ENCODE peak calls at places on chromosomes 7 and 10, in seven cellular contexts. J, B, I, P, R, C and M are unnamed samples.
A peak's percentile ranks its signal among the peaks of the same experiment; 100 is the strongest.

GRCh38 chr10:85778074-85778473 is 588.5 kb downstream of the GRID1 start:
- DNase-seq in J (no peak), B (no peak), I (no peak), P (no peak), R (no peak), C (no peak), M (no peak)

GRCh38 chr10:33334839-33335549 is 527 bp upstream of the NRP1 start:
- DNase-seq in J (peak; percentile 88), B (peak; percentile 93), I (peak; percentile 89), P (peak; percentile 54), R (peak; percentile 24), C (peak; percentile 87), M (peak; percentile 64)

GRCh38 chr10:43573250-43574034 is 974 bp downstream of the ZNF239 start:
- DNase-seq in J (no peak), B (peak; percentile 71), I (no peak), P (no peak), R (no peak), C (peak; percentile 55), M (no peak)

GRCh38 chr10:2014541-2014940 is 277.2 kb upstream of the ADARB2 start:
- DNase-seq in J (no peak), B (no peak), I (no peak), P (no peak), R (no peak), C (no peak), M (no peak)

GRCh38 chr7:55365103-55365679 is at the start of gene LANCL2:
- DNase-seq in J (no peak), B (peak; percentile 60), I (no peak), P (no peak), R (no peak), C (no peak), M (no peak)

GRCh38 chr7:17090751-17091150 is 207.7 kb upstream of the AHR start:
- DNase-seq in J (no peak), B (peak; percentile 92), I (no peak), P (no peak), R (no peak), C (no peak), M (no peak)

GRCh38 chr10:52368725-52369124 is 54.6 kb downstream of the DKK1 start:
- DNase-seq in J (peak; percentile 8), B (no peak), I (no peak), P (peak; percentile 30), R (no peak), C (peak; percentile 23), M (no peak)

GRCh38 chr10:43377393-43377883 is 6.0 kb downstream of the FXYD4 start:
- DNase-seq in J (no peak), B (no peak), I (peak; percentile 66), P (no peak), R (peak; percentile 55), C (peak; percentile 82), M (no peak)

GRCh38 chr7:130006771-130007170 is 44.4 kb downstream of the ZC3HC1 start:
- DNase-seq in J (no peak), B (no peak), I (no peak), P (no peak), R (no peak), C (no peak), M (no peak)

GRCh38 chr7:17583786-17584185 is 285.3 kb downstream of the AHR start:
- DNase-seq in J (no peak), B (no peak), I (no peak), P (no peak), R (no peak), C (no peak), M (no peak)

GRCh38 chr7:227940-228339 is 35.6 kb downstream of the FAM20C start:
- DNase-seq in J (no peak), B (no peak), I (no peak), P (no peak), R (no peak), C (no peak), M (no peak)
- H3K4me2 ChIP-seq in J (no peak overlapping the region), B (no peak overlapping the region), I (no peak overlapping the region), P (no peak overlapping the region), R (no peak overlapping the region), C (no peak overlapping the region), M (no peak overlapping the region)

GRCh38 chr10:11869743-11870460 is 46.7 kb downstream of the PROSER2 start:
- DNase-seq in J (no peak), B (peak; percentile 33), I (no peak), P (no peak), R (no peak), C (no peak), M (no peak)

GRCh38 chr10:11871470-11871869 is 48.3 kb downstream of the PROSER2 start:
- DNase-seq in J (no peak), B (no peak), I (peak; percentile 34), P (no peak), R (no peak), C (no peak), M (no peak)

GRCh38 chr10:11869211-11869610 is 46.1 kb downstream of the PROSER2 start:
- DNase-seq in J (no peak), B (no peak), I (peak; percentile 32), P (no peak), R (no peak), C (peak; percentile 50), M (no peak)

GRCh38 chr10:11870461-11870780 is 47.3 kb downstream of the PROSER2 start:
- DNase-seq in J (no peak), B (no peak), I (no peak), P (no peak), R (no peak), C (no peak), M (no peak)

DNA sequence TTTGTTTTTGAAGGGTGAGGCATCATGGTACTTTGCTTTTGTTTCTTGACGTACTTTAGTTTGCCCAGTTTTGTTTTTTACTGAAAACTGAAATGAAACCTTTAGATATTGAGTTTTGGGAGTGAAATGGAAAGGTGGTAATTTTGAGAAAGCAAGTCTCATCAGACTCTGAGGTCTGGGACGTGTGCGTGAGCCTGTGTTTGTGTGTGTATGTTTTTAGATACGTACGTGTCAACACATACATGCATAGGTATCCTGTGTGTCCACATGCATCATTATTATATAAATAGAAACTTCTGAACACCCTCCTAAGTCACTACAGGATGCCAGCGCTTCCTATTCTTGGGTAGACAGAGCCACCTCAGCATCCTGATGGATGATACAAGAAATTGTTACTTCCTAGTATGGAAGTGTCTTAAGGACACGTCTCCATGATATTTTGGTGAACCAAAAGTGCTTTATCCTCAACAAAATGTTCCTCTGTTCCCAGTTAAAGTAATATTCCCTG is 47.8 kb downstream of the PROSER2 start:
- DNase-seq in J (no peak), B (no peak), I (no peak), P (no peak), R (no peak), C (no peak), M (no peak)
- H3K4me2 ChIP-seq in J (no peak overlapping the region), B (no peak overlapping the region), I (no peak overlapping the region), P (no peak overlapping the region), R (no peak overlapping the region), C (no peak overlapping the region), M (no peak overlapping the region)

GRCh38 chr10:130066743-130067142 is 43.9 kb downstream of the C10orf143 start:
- DNase-seq in J (no peak), B (no peak), I (no peak), P (no peak), R (no peak), C (no peak), M (no peak)

GRCh38 chr10:130064783-130065182 is 45.8 kb downstream of the C10orf143 start:
- DNase-seq in J (no peak), B (no peak), I (no peak), P (no peak), R (no peak), C (no peak), M (no peak)

GRCh38 chr10:130067893-130068292 is 42.7 kb downstream of the C10orf143 start:
- DNase-seq in J (no peak), B (no peak), I (no peak), P (no peak), R (no peak), C (no peak), M (no peak)

GRCh38 chr10:130062976-130063375 is 47.7 kb downstream of the C10orf143 start:
- DNase-seq in J (no peak), B (no peak), I (no peak), P (no peak), R (no peak), C (no peak), M (no peak)

DNA sequence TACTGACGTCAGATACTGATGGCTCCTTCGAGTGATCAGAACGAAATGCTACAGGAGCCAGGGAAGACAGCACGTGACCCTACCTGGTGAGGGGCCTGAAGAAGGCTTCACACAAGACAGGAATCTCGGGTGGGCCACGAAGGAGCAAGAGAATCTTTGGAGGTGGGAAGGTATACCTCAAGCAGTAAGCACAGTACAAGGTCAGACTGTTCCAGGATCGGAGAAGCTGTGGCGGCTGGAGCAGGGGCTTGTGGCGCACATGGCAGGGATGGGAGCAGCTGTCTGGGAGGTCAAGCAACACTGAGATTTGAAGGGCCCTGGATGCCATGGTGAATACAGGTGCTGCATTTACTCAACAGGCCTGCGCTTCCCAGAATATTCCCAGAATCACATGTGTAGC is 45.4 kb downstream of the C10orf143 start:
- DNase-seq in J (no peak), B (no peak), I (no peak), P (no peak), R (no peak), C (no peak), M (no peak)
- H3K4me2 ChIP-seq in J (no peak overlapping the region), B (no peak overlapping the region), I (no peak overlapping the region), P (no peak overlapping the region), R (no peak overlapping the region), C (no peak overlapping the region), M (no peak overlapping the region)

GRCh38 chr10:121732676-121733445 is 134.6 kb upstream of the FGFR2 start:
- DNase-seq in J (no peak), B (no peak), I (no peak), P (no peak), R (no peak), C (peak; percentile 64), M (no peak)
- H3K4me2 ChIP-seq in J (no peak overlapping the region), B (no peak overlapping the region), I (no peak overlapping the region), P (no peak overlapping the region), R (no peak overlapping the region), C (no peak overlapping the region), M (no peak overlapping the region)

DNA sequence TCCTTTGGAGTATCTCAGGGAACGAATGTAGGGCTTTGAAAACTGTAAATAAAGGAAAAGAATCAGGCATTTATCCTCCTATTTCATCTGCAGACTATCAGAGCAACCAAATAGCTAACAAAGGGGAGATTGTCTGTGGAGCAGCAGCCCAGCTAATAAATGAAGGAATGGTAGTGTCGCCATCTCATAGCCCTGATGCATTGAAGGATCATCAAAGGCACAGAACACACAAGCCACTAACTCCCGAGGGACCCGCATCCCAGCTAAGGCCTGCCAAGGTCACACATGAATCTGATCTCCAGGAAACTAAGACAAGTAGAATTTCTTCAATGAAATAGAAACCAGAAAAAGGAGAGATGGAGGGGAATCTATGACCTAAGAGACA is 38.2 kb downstream of the CALML5 start:
- DNase-seq in J (no peak), B (peak; percentile 13), I (no peak), P (no peak), R (no peak), C (no peak), M (peak; percentile 42)
- H3K4me2 ChIP-seq in J (no peak overlapping the region), B (no peak overlapping the region), I (peak overlapping the region; percentile 39), P (no peak overlapping the region), R (no peak overlapping the region), C (no peak overlapping the region), M (no peak overlapping the region)

DNA sequence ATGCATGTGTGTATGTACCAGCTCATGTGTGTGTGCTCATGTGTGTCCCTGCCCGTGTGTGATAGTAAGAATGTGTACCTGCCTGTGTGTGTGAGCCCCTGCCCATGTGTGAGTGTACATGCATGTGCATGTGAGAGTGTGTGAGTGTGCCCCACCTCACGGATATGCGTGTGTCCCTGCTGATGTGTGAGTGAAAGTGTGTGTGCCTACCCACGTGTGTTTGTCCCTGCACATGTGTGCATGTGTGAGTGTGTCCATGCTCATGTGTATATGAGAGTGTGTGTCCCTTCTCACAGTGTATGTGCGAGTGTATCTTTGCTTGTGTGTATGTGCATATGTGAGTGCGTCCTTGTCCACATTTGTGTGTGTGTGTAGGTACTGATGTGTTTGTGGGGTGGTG is 69.6 kb downstream of the CDH23 start:
- DNase-seq in J (no peak), B (no peak), I (no peak), P (no peak), R (no peak), C (no peak), M (no peak)
- H3K4me2 ChIP-seq in J (no peak overlapping the region), B (no peak overlapping the region), I (no peak overlapping the region), P (no peak overlapping the region), R (no peak overlapping the region), C (no peak overlapping the region), M (no peak overlapping the region)